ENCODE peak calls at places on chromosomes 16 and 17, in eight cellular contexts. W, Z, P, Y, N, D, L and O are unnamed samples.

GRCh38 chr17:42766124-42766523 is 5.1 kb downstream of the RAMP2 start:
- DNase-seq in Y (no peak), L (no peak), W (no peak), Z (no peak), N (no peak), D (no peak), P (no peak), O (no peak)

GRCh38 chr16:26688105-26688504 is 378.6 kb upstream of the C16orf82 start:
- DNase-seq in L (no peak), N (no peak), W (no peak), P (no peak), D (no peak), Y (no peak), Z (no peak), O (no peak)

GRCh38 chr16:72819345-72819744 is 228.6 kb downstream of the ZFHX3 start:
- DNase-seq in Y (peak; percentile 60), D (no peak), L (no peak), P (no peak), Z (no peak), N (no peak), W (no peak), O (peak; percentile 60)

GRCh38 chr17:43033947-43034622 is 9.1 kb downstream of the RND2 start:
- DNase-seq in W (peak; percentile 84), Z (no peak), Y (no peak), P (no peak), D (no peak), L (no peak), N (no peak), O (peak; percentile 88)

GRCh38 chr17:56291226-56291805 is 138.0 kb downstream of the ANKFN1 start:
- DNase-seq in W (no peak), P (no peak), D (no peak), Z (no peak), Y (no peak), N (no peak), L (no peak), O (no peak)

GRCh38 chr16:47779201-47780016 is 318.3 kb downstream of the PHKB start:
- DNase-seq in P (no peak), L (peak; percentile 41), W (peak; percentile 4), Z (peak; percentile 17), D (peak; percentile 82), Y (no peak), N (no peak), O (peak; percentile 57)

GRCh38 chr16:72013389-72013788 is 4.8 kb downstream of the DHODH start:
- DNase-seq in P (no peak), Z (no peak), Y (peak; percentile 12), D (no peak), L (no peak), N (no peak), W (no peak), O (no peak)

GRCh38 chr17:49896222-49896621 is 48.4 kb upstream of the TAC4 start:
- DNase-seq in P (no peak), Y (no peak), Z (no peak), L (no peak), D (no peak), N (no peak), W (no peak), O (no peak)

GRCh38 chr16:87938412-87938949 is 2.2 kb upstream of the CA5A start:
- DNase-seq in Y (no peak), P (no peak), L (no peak), Z (no peak), W (no peak), N (no peak), D (no peak), O (no peak)

GRCh38 chr16:86044881-86045600 is 146.1 kb downstream of the IRF8 start:
- DNase-seq in Y (no peak), N (no peak), W (no peak), D (no peak), L (peak; percentile 23), P (no peak), Z (peak; percentile 21), O (no peak)

GRCh38 chr16:75109732-75110243 is 6.8 kb downstream of the LDHD start:
- DNase-seq in D (no peak), L (no peak), W (no peak), Z (no peak), N (no peak), P (peak; percentile 46), Y (no peak), O (no peak)

GRCh38 chr17:41777579-41778188 is 8.8 kb downstream of the JUP start:
- DNase-seq in D (no peak), W (peak; percentile 40), P (peak; percentile 95), N (peak; percentile 72), Z (no peak), Y (peak; percentile 83), L (no peak), O (no peak)

GRCh38 chr16:5502467-5502869 is 404.9 kb upstream of the EEF2KMT start:
- DNase-seq in Z (no peak), N (no peak), W (peak; percentile 87), L (peak; percentile 13), P (peak; percentile 4), D (peak; percentile 56), Y (no peak), O (peak; percentile 79)

GRCh38 chr16:10981697-10982216 is 37.4 kb downstream of the CLEC16A start:
- DNase-seq in P (no peak), Z (no peak), W (peak; percentile 65), L (peak; percentile 83), Y (no peak), N (no peak), D (peak; percentile 77), O (no peak)

GRCh38 chr17:39553326-39553945 is 54.3 kb downstream of the NEUROD2 start:
- DNase-seq in Y (no peak), W (no peak), D (peak; percentile 33), Z (no peak), P (no peak), L (no peak), N (no peak), O (peak; percentile 52)

GRCh38 chr17:48441231-48441711 is 11.3 kb upstream of the SKAP1 start:
- DNase-seq in D (peak; percentile 58), N (no peak), W (no peak), L (peak; percentile 88), Z (no peak), P (no peak), Y (no peak), O (no peak)

GRCh38 chr16:49010879-49011278 is 270.8 kb downstream of the CBLN1 start:
- DNase-seq in Y (no peak), W (no peak), Z (no peak), L (no peak), N (no peak), P (no peak), D (no peak), O (no peak)

GRCh38 chr17:28900986-28901726 is 1.7 kb downstream of the DHRS13 start:
- DNase-seq in L (no peak), P (no peak), D (no peak), W (no peak), N (no peak), Z (no peak), Y (no peak), O (peak; percentile 51)

GRCh38 chr16:67563708-67564468 is 1.6 kb downstream of the CTCF start:
- DNase-seq in D (peak; percentile 71), Z (peak; percentile 16), L (peak; percentile 59), W (peak; percentile 41), N (peak; percentile 38), P (peak; percentile 26), Y (no peak), O (no peak)

GRCh38 chr16:19344224-19344801 is 58.8 kb downstream of the CLEC19A start:
- DNase-seq in L (no peak), P (no peak), Z (no peak), N (no peak), W (no peak), D (no peak), Y (no peak), O (peak; percentile 68)

GRCh38 chr17:40564883-40565744 is at the start of gene CCR7:
- DNase-seq in N (no peak), L (peak; percentile 86), P (no peak), W (peak; percentile 47), D (peak; percentile 59), Y (no peak), Z (peak; percentile 72), O (peak; percentile 43)

GRCh38 chr17:16419074-16419928 is 3.9 kb downstream of the TRPV2 start:
- DNase-seq in L (peak; percentile 84), W (peak; percentile 82), N (no peak), P (no peak), D (peak; percentile 79), Z (peak; percentile 68), Y (peak; percentile 57), O (peak; percentile 98)

GRCh38 chr17:82780195-82780594 is 28.3 kb downstream of the TBCD start:
- DNase-seq in P (no peak), Z (no peak), N (no peak), Y (no peak), D (no peak), L (no peak), W (no peak), O (no peak)

GRCh38 chr17:83073389-83074063 is 5.9 kb upstream of the METRNL start:
- DNase-seq in Y (no peak), P (no peak), W (no peak), L (no peak), D (peak; percentile 31), Z (no peak), N (no peak), O (peak; percentile 78)

GRCh38 chr17:43800736-43801135 is 20.5 kb downstream of the CFAP97D1 start:
- DNase-seq in P (no peak), N (no peak), Y (no peak), L (no peak), W (no peak), D (no peak), Z (no peak), O (no peak)

GRCh38 chr16:86476956-86477530 is 33.3 kb upstream of the FOXF1 start:
- DNase-seq in W (no peak), Y (no peak), D (no peak), L (no peak), Z (no peak), N (no peak), P (no peak), O (no peak)

GRCh38 chr16:81821422-81822128 is 42.5 kb downstream of the PLCG2 start:
- DNase-seq in W (no peak), P (no peak), Z (no peak), D (no peak), L (peak; percentile 95), N (no peak), Y (no peak), O (peak; percentile 13)

GRCh38 chr16:46828943-46829342 is 2.0 kb downstream of the C16orf87 start:
- DNase-seq in P (no peak), D (no peak), L (peak; percentile 13), Z (no peak), Y (no peak), W (no peak), N (no peak), O (no peak)

GRCh38 chr17:15392326-15392739 is 50.9 kb upstream of the TEKT3 start:
- DNase-seq in W (no peak), N (no peak), Y (peak; percentile 71), P (no peak), L (no peak), D (no peak), Z (no peak), O (no peak)